ENCODE peak calls at places on chromosomes 2 and 18, in nine cellular contexts. Y is neural progenitor cell; Q is Ammon's horn; I is NCI-H446 treated with DMSO at 0.1 percent for 48 hours; R is iris pigment epithelial cell; F is HCEC 1CT; V is cerebellum; U is M059J; S is central memory CD4-positive, alpha-beta T cell. N is an unnamed sample.

GRCh38 chr2:212154392-212154791 is 384.2 kb downstream of the ERBB4 start:
- DNase-seq in Y (no peak), Q (no peak), I (no peak), R (no peak), F (no peak), V (no peak), U (no peak), S (no peak), N (no peak)

GRCh38 chr2:39676342-39676741 is 10.6 kb downstream of the TMEM178A start:
- DNase-seq in Y (no peak), Q (no peak), I (no peak), R (no peak), F (no peak), V (no peak), U (no peak), S (no peak), N (no peak)

GRCh38 chr2:98803747-98804650 is 73.1 kb upstream of the MGAT4A start:
- DNase-seq in Y (no peak), Q (no peak), I (peak), R (no peak), F (no peak), V (no peak), U (no peak), S (no peak), N (no peak)

GRCh38 chr2:171095014-171095582 is 65.6 kb downstream of the TLK1 start:
- DNase-seq in Y (no peak), Q (no peak), I (no peak), R (no peak), F (no peak), V (no peak), U (no peak), S (no peak), N (no peak)

GRCh38 chr2:27162151-27163121 is 13.6 kb downstream of the TCF23 start:
- DNase-seq in Y (no peak), Q (no peak), I (no peak), R (peak), F (peak), V (no peak), U (peak), S (no peak), N (peak)

GRCh38 chr2:172442072-172442895 is 14.9 kb downstream of the ITGA6 start:
- DNase-seq in Y (peak), Q (no peak), I (no peak), R (peak), F (peak), V (no peak), U (peak), S (no peak), N (peak)

GRCh38 chr2:216872624-216873023 is 12.8 kb upstream of the TNP1 start:
- DNase-seq in Y (no peak), Q (no peak), I (no peak), R (no peak), F (no peak), V (no peak), U (no peak), S (no peak), N (no peak)

GRCh38 chr2:68662466-68662865 is 19.1 kb downstream of the PROKR1 start:
- DNase-seq in Y (no peak), Q (peak), I (no peak), R (no peak), F (no peak), V (no peak), U (no peak), S (no peak), N (no peak)

GRCh38 chr2:241818943-241819270 is 9.9 kb downstream of the NEU4 start:
- DNase-seq in Y (no peak), Q (no peak), I (no peak), R (no peak), F (no peak), V (no peak), U (no peak), S (no peak), N (no peak)

GRCh38 chr2:225543626-225544025 is 144.1 kb downstream of the NYAP2 start:
- DNase-seq in Y (no peak), Q (no peak), I (no peak), R (no peak), F (no peak), V (no peak), U (no peak), S (no peak), N (no peak)

GRCh38 chr18:28425886-28426285 is 249.0 kb upstream of the CDH2 start:
- DNase-seq in Y (no peak), Q (no peak), I (no peak), R (no peak), F (no peak), V (no peak), U (no peak), S (no peak), N (no peak)

GRCh38 chr2:242069018-242069417 is 199.5 kb downstream of the RTP5 start:
- DNase-seq in Y (no peak), Q (no peak), I (no peak), R (no peak), F (no peak), V (no peak), U (no peak), S (no peak), N (no peak)

GRCh38 chr2:179532890-179533289 is 268.3 kb upstream of the SESTD1 start:
- DNase-seq in Y (peak), Q (no peak), I (no peak), R (no peak), F (no peak), V (no peak), U (no peak), S (no peak), N (no peak)

GRCh38 chr2:3282056-3282998 is 95.3 kb downstream of the EIPR1 start:
- DNase-seq in Y (no peak), Q (peak), I (peak), R (peak), F (no peak), V (peak), U (peak), S (no peak), N (no peak)

GRCh38 chr2:133801956-133802355 is 233.7 kb upstream of the NCKAP5 start:
- DNase-seq in Y (no peak), Q (no peak), I (no peak), R (no peak), F (no peak), V (peak), U (no peak), S (no peak), N (no peak)

GRCh38 chr2:131104487-131105155 is 515 bp upstream of the PLEKHB2 start:
- DNase-seq in Y (no peak), Q (peak), I (peak), R (peak), F (peak), V (peak), U (peak), S (peak), N (peak)

GRCh38 chr2:41872646-41873045 is 175.2 kb upstream of the PKDCC start:
- DNase-seq in Y (no peak), Q (no peak), I (no peak), R (peak), F (no peak), V (no peak), U (peak), S (no peak), N (peak)

GRCh38 chr2:113809076-113809475 is 52.6 kb upstream of the SLC35F5 start:
- DNase-seq in Y (no peak), Q (no peak), I (no peak), R (no peak), F (no peak), V (no peak), U (no peak), S (no peak), N (no peak)

N was measured in mesenchymal stem cell.